ENCODE peak calls at places on chromosomes 6 and 20, in eight cellular contexts. Q, R, K, Z, F, V, Y and W are unnamed samples.

GRCh38 chr20:14489544-14489943 is 152.1 kb upstream of the FLRT3 start:
- DNase-seq in Q (no peak), R (no peak), K (no peak), Z (no peak), F (no peak), V (no peak), Y (no peak), W (no peak)

GRCh38 chr20:51382111-51382985 is 160.2 kb downstream of the NFATC2 start:
- DNase-seq in Q (peak), R (no peak), K (no peak), Z (no peak), F (peak), V (no peak), Y (no peak), W (no peak)

GRCh38 chr6:83065511-83066192 is at the start of gene UBE3D:
- DNase-seq in Q (peak), R (peak), K (peak), Z (peak), F (peak), V (peak), Y (peak), W (peak)

GRCh38 chr20:40966103-40966502 is 62.5 kb upstream of the TOP1 start:
- DNase-seq in Q (no peak), R (no peak), K (no peak), Z (no peak), F (no peak), V (peak), Y (no peak), W (no peak)

GRCh38 chr6:160979063-160979708 is 12.4 kb upstream of the MAP3K4 start:
- DNase-seq in Q (no peak), R (no peak), K (no peak), Z (no peak), F (no peak), V (no peak), Y (no peak), W (no peak)

GRCh38 chr6:132479131-132479530 is 33.8 kb downstream of the STX7 start:
- DNase-seq in Q (no peak), R (no peak), K (no peak), Z (no peak), F (no peak), V (no peak), Y (no peak), W (no peak)

GRCh38 chr6:28218312-28219248 is 6.5 kb upstream of the ZSCAN9 start:
- DNase-seq in Q (peak), R (no peak), K (no peak), Z (no peak), F (peak), V (peak), Y (peak), W (no peak)

GRCh38 chr20:47233333-47234188 is 122.9 kb downstream of the ZMYND8 start:
- DNase-seq in Q (no peak), R (no peak), K (no peak), Z (no peak), F (no peak), V (no peak), Y (no peak), W (no peak)

GRCh38 chr6:134938896-134939295 is 11.0 kb downstream of the ALDH8A1 start:
- DNase-seq in Q (no peak), R (no peak), K (peak), Z (peak), F (no peak), V (no peak), Y (no peak), W (no peak)

GRCh38 chr20:45293041-45294002 is 13.3 kb upstream of the RBPJL start:
- DNase-seq in Q (peak), R (peak), K (peak), Z (peak), F (peak), V (peak), Y (peak), W (peak)

GRCh38 chr6:100376103-100376502 is 88.6 kb downstream of the SIM1 start:
- DNase-seq in Q (no peak), R (no peak), K (no peak), Z (no peak), F (no peak), V (no peak), Y (no peak), W (no peak)

GRCh38 chr20:31666258-31667042 is 28.7 kb downstream of the COX4I2 start:
- DNase-seq in Q (peak), R (no peak), K (no peak), Z (no peak), F (no peak), V (no peak), Y (no peak), W (no peak)

GRCh38 chr6:145071836-145072235 is 663.5 kb downstream of the EPM2A start:
- DNase-seq in Q (no peak), R (peak), K (no peak), Z (no peak), F (no peak), V (no peak), Y (no peak), W (no peak)

GRCh38 chr20:56166781-56167465 is 81.6 kb upstream of the MC3R start:
- DNase-seq in Q (no peak), R (no peak), K (no peak), Z (no peak), F (no peak), V (no peak), Y (no peak), W (no peak)

GRCh38 chr6:26328265-26328844 is 36.6 kb upstream of the BTN3A2 start:
- DNase-seq in Q (no peak), R (no peak), K (no peak), Z (peak), F (no peak), V (no peak), Y (no peak), W (no peak)

GRCh38 chr6:37706749-37707148 is 9.1 kb upstream of the MDGA1 start:
- DNase-seq in Q (no peak), R (no peak), K (no peak), Z (no peak), F (no peak), V (no peak), Y (no peak), W (no peak)

GRCh38 chr6:47348316-47348863 is 38.7 kb upstream of the TNFRSF21 start:
- DNase-seq in Q (no peak), R (no peak), K (no peak), Z (no peak), F (no peak), V (no peak), Y (no peak), W (no peak)

GRCh38 chr6:118408863-118409262 is 139.2 kb upstream of the PLN start:
- DNase-seq in Q (no peak), R (no peak), K (no peak), Z (no peak), F (no peak), V (peak), Y (no peak), W (no peak)

GRCh38 chr6:6407061-6407723 is 86.7 kb upstream of the F13A1 start:
- DNase-seq in Q (no peak), R (no peak), K (no peak), Z (no peak), F (no peak), V (no peak), Y (no peak), W (no peak)

GRCh38 chr6:54864272-54864671 is 17.7 kb downstream of the FAM83B start:
- DNase-seq in Q (no peak), R (no peak), K (no peak), Z (no peak), F (no peak), V (no peak), Y (no peak), W (no peak)

GRCh38 chr6:168073937-168074730 is 4.9 kb downstream of the FRMD1 start:
- DNase-seq in Q (no peak), R (no peak), K (no peak), Z (no peak), F (no peak), V (no peak), Y (no peak), W (no peak)

GRCh38 chr6:139943391-139943790 is 568.9 kb upstream of the CITED2 start:
- DNase-seq in Q (no peak), R (peak), K (no peak), Z (no peak), F (no peak), V (no peak), Y (no peak), W (no peak)